ENCODE peak calls at places on chromosomes 16 and 17, in ten cellular contexts. A is IMR-90, V is nephron progenitor cell, I is epithelial cell of esophagus, W is HepG2, Q is cardiac muscle cell, H is fibroblast of the aortic adventitia, K is lower leg skin, M is osteocyte, T is H1. F is an unnamed sample.

GRCh38 chr17:41814195-41814594 is 1.4 kb downstream of the FKBP10 start:
- DNase-seq in A (peak), V (no peak), I (no peak), W (no peak), Q (peak), H (peak), K (no peak), M (no peak), T (no peak), F (no peak)

GRCh38 chr16:57621521-57622268 is 6.7 kb upstream of the ADGRG1 start:
- DNase-seq in A (no peak), V (no peak), I (peak), W (no peak), Q (no peak), H (no peak), K (peak), M (no peak), T (no peak), F (no peak)

GRCh38 chr16:70482624-70483023 is 28.2 kb downstream of the FCSK start:
- DNase-seq in A (peak), V (no peak), I (no peak), W (no peak), Q (no peak), H (no peak), K (no peak), M (no peak), T (no peak), F (no peak)

GRCh38 chr17:47884905-47885735 is 10.9 kb upstream of the SP2 start:
- DNase-seq in A (no peak), V (no peak), I (no peak), W (no peak), Q (no peak), H (no peak), K (no peak), M (no peak), T (peak), F (no peak)

GRCh38 chr17:81576621-81577277 is 24.6 kb upstream of the FAAP100 start:
- DNase-seq in A (peak), V (no peak), I (peak), W (peak), Q (peak), H (peak), K (no peak), M (no peak), T (no peak), F (no peak)

GRCh38 chr16:83813818-83814653 is 6.3 kb downstream of the HSBP1 start:
- DNase-seq in A (peak), V (no peak), I (peak), W (peak), Q (peak), H (peak), K (peak), M (no peak), T (peak), F (no peak)

GRCh38 chr16:29898786-29899515 is 399 bp downstream of the SEZ6L2 start:
- DNase-seq in A (no peak), V (peak), I (no peak), W (no peak), Q (no peak), H (no peak), K (no peak), M (no peak), T (peak), F (no peak)

GRCh38 chr17:40056379-40057005 is 2.3 kb upstream of the MED24 start:
- DNase-seq in A (no peak), V (no peak), I (no peak), W (no peak), Q (no peak), H (no peak), K (no peak), M (no peak), T (no peak), F (no peak)

GRCh38 chr16:88539652-88540345 is 30.4 kb upstream of the ZC3H18 start:
- DNase-seq in A (no peak), V (no peak), I (no peak), W (no peak), Q (no peak), H (no peak), K (no peak), M (no peak), T (no peak), F (no peak)

GRCh38 chr17:15909481-15909991 is 35.4 kb upstream of the ADORA2B start:
- DNase-seq in A (no peak), V (no peak), I (no peak), W (peak), Q (no peak), H (no peak), K (peak), M (peak), T (no peak), F (no peak)

GRCh38 chr16:49848530-49848929 is 7.4 kb downstream of the ZNF423 start:
- DNase-seq in A (no peak), V (no peak), I (no peak), W (no peak), Q (no peak), H (no peak), K (no peak), M (no peak), T (no peak), F (no peak)

GRCh38 chr17:64240261-64240740 is 22.8 kb downstream of the TEX2 start:
- DNase-seq in A (peak), V (no peak), I (no peak), W (no peak), Q (peak), H (no peak), K (no peak), M (no peak), T (no peak), F (no peak)

GRCh38 chr17:7070712-7071111 is 9.3 kb downstream of the CLEC10A start:
- DNase-seq in A (no peak), V (no peak), I (no peak), W (no peak), Q (no peak), H (no peak), K (no peak), M (no peak), T (no peak), F (no peak)

GRCh38 chr16:54742436-54742835 is 188.2 kb upstream of the IRX5 start:
- DNase-seq in A (no peak), V (no peak), I (no peak), W (no peak), Q (no peak), H (no peak), K (no peak), M (no peak), T (no peak), F (no peak)

GRCh38 chr17:81277938-81278693 is 17.0 kb downstream of the SLC38A10 start:
- DNase-seq in A (peak), V (no peak), I (no peak), W (no peak), Q (peak), H (peak), K (no peak), M (no peak), T (no peak), F (no peak)

GRCh38 chr16:22075776-22076175 is 16.6 kb upstream of the VWA3A start:
- DNase-seq in A (peak), V (no peak), I (peak), W (no peak), Q (no peak), H (no peak), K (no peak), M (no peak), T (no peak), F (no peak)

GRCh38 chr16:82011199-82011641 is at the start of gene SDR42E1:
- DNase-seq in A (no peak), V (no peak), I (peak), W (no peak), Q (no peak), H (no peak), K (no peak), M (no peak), T (no peak), F (no peak)

GRCh38 chr17:1931759-1932579 is 93.2 kb downstream of the RTN4RL1 start:
- DNase-seq in A (peak), V (peak), I (peak), W (peak), Q (peak), H (peak), K (no peak), M (no peak), T (peak), F (no peak)

GRCh38 chr16:84513111-84514065 is 8.9 kb upstream of the MEAK7 start:
- DNase-seq in A (peak), V (no peak), I (no peak), W (no peak), Q (peak), H (no peak), K (no peak), M (no peak), T (no peak), F (no peak)

GRCh38 chr16:75192606-75193264 is 14.2 kb downstream of the CTRB2 start:
- DNase-seq in A (no peak), V (no peak), I (peak), W (peak), Q (no peak), H (no peak), K (peak), M (peak), T (no peak), F (no peak)

GRCh38 chr16:25012525-25012991 is 2.6 kb downstream of the ARHGAP17 start:
- DNase-seq in A (peak), V (no peak), I (peak), W (no peak), Q (peak), H (peak), K (no peak), M (no peak), T (no peak), F (no peak)

GRCh38 chr17:7834891-7835817 is 1.1 kb downstream of the KDM6B start:
- DNase-seq in A (peak), V (peak), I (peak), W (peak), Q (peak), H (peak), K (peak), M (peak), T (peak), F (peak)

GRCh38 chr16:7938175-7938574 is 605.5 kb downstream of the RBFOX1 start:
- DNase-seq in A (no peak), V (no peak), I (no peak), W (no peak), Q (no peak), H (no peak), K (no peak), M (no peak), T (no peak), F (no peak)

GRCh38 chr17:3947318-3947810 is 16.9 kb downstream of the ATP2A3 start:
- DNase-seq in A (no peak), V (no peak), I (no peak), W (no peak), Q (no peak), H (no peak), K (no peak), M (no peak), T (no peak), F (no peak)

DNA sequence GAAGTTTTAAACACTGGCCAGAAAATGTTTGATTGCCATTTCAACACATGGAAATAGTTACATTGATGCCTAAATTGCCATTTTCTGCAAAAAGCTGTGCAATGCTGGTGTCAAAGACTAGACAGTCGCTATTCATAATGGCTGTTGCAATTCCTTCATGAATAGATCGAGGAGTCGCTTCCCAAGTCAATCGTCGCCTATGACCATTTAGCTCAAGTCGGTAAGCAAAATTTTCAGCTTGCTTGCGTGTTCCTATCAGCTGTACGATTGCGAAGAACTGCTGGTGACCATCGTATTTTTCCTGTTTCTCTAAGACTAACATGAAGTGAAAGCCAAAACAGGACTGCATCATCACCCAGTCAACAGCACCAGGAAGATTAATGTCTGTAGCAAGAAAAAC is 23.7 kb downstream of the SIAH1 start:
- DNase-seq in A (no peak), V (no peak), I (no peak), W (no peak), Q (no peak), H (no peak), K (no peak), M (no peak), T (no peak), F (no peak)
- TF ChIP-seq CTCF in A (no peak), V (no peak), I (no peak), W (no peak), Q (no peak), H (no peak), K (no peak), M (no peak), T (no peak), F (no peak)

GRCh38 chr16:52066951-52067350 is 480.0 kb downstream of the TOX3 start:
- DNase-seq in A (no peak), V (no peak), I (no peak), W (no peak), Q (no peak), H (no peak), K (no peak), M (no peak), T (no peak), F (no peak)

GRCh38 chr16:52071101-52071500 is 475.8 kb downstream of the TOX3 start:
- DNase-seq in A (no peak), V (no peak), I (no peak), W (no peak), Q (no peak), H (no peak), K (no peak), M (no peak), T (no peak), F (no peak)

GRCh38 chr16:52070341-52071057 is 476.4 kb downstream of the TOX3 start:
- DNase-seq in A (no peak), V (no peak), I (no peak), W (no peak), Q (no peak), H (no peak), K (no peak), M (no peak), T (no peak), F (no peak)

GRCh38 chr16:52068447-52069074 is 478.4 kb downstream of the TOX3 start:
- DNase-seq in A (peak), V (peak), I (peak), W (peak), Q (peak), H (no peak), K (no peak), M (no peak), T (peak), F (peak)

GRCh38 chr16:52069866-52070265 is 477.1 kb downstream of the TOX3 start:
- DNase-seq in A (peak), V (peak), I (peak), W (peak), Q (peak), H (no peak), K (no peak), M (no peak), T (peak), F (no peak)
- TF ChIP-seq CTCF in A (peak), V (peak), I (peak), W (peak), Q (peak), H (no peak), K (no peak), M (peak), T (no peak), F (peak)

DNA sequence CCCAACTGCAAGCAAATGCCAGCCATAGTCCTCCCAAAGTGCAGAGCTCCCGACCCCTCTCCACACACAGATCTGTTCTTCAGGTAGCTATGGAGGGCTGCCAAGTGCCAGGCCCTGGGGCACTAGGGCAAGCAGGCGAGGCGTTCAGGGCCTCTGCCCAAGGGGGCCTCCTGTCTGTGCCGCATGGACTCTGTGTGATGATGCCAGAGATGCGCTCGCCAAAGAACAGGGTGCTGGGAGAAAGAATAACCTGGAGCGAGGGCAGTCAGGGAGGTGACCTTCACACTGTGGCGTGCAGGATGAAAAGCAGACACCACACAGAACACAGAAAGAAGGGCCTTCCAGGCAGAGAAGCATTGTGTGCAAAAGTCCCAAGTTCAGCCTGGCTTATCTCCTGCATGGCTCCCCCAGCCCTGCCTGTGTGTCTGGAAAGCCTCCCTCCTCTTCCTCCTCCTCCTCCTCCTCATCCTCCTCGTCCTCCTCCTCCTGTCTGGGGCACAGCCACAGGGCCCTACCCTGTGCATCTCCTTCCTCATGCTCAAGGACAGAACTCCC is 44.2 kb downstream of the PEMT start:
- DNase-seq in A (no peak), V (no peak), I (no peak), W (peak), Q (no peak), H (no peak), K (no peak), M (no peak), T (no peak), F (no peak)
- TF ChIP-seq CTCF in A (no peak), V (no peak), I (no peak), W (no peak), Q (no peak), H (no peak), K (no peak), M (no peak), T (no peak), F (no peak)

GRCh38 chr16:3158498-3159314 is 23.9 kb downstream of the ZNF213 start:
- DNase-seq in A (peak), V (peak), I (peak), W (peak), Q (peak), H (peak), K (peak), M (peak), T (peak), F (peak)
- TF ChIP-seq CTCF in A (no peak), V (no peak), I (no peak), W (peak), Q (no peak), H (no peak), K (no peak), M (no peak), T (no peak), F (no peak)

DNA sequence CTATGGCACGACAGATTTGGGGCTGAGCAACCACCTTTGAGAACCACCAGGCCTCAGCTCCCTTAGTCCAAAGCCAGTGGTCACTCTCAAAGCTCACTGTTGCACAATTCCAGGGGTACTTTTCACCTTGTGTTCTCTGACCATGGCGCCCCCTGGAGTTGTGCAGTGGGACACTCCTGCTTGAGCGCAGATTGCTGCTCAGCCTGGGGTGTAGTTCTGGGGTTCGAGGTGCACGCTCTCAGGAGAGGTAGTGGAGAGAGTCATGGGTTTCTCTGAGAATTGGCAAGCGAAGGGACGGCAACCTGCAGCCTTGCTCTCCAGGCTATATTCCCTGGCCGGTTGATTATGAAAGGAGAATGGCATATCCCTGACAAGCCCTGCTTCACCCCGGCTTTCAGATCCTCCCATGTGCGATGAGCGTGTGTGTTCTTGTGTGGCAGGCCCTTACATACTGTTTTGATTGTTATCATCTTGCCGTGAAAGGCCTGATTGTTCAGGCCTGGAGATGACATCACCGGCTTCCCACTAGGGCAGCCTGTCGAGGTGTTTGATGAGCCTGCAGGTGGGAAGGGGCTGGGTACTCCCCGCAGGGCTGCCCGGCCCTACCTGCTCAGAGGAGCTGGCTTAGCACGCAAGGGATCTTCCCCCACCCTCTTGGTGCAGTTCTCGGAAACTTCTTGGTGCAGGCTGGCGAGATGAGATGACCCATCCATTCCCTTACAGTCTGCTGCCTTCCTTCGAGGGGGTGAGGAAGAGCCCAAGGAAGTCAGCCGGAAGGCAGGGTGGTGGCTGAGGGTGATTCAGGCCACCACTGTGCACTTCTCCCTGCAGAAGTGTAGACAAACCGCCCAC is 431.2 kb downstream of the SLC39A11 start:
- DNase-seq in A (no peak), V (no peak), I (peak), W (peak), Q (no peak), H (no peak), K (no peak), M (no peak), T (no peak), F (peak)
- TF ChIP-seq CTCF in A (no peak), V (peak), I (peak), W (peak), Q (peak), H (no peak), K (no peak), M (no peak), T (peak), F (peak)

GRCh38 chr17:78137392-78138203 is 7.0 kb downstream of the TMC8 start:
- DNase-seq in A (no peak), V (no peak), I (no peak), W (no peak), Q (no peak), H (no peak), K (no peak), M (no peak), T (peak), F (no peak)
- TF ChIP-seq CTCF in A (peak), V (peak), I (peak), W (peak), Q (peak), H (peak), K (no peak), M (peak), T (peak), F (peak)